ENCODE peak calls at places on chromosomes 11 and 22, in four cellular contexts. C is T1000, I is neuronal stem cell, X is KG1. Y is an unnamed sample.

GRCh38 chr22:29700949-29701927 is 18.6 kb upstream of the CABP7 start:
- DNase-seq in C (peak; percentile 27), I (no peak), X (peak; percentile 10), Y (no peak)

GRCh38 chr11:44309483-44310197 is at the start of gene ALX4:
- DNase-seq in C (peak; percentile 55), I (no peak), X (no peak), Y (peak; percentile 32)

GRCh38 chr11:101576536-101576935 is 7.3 kb downstream of the TRPC6 start:
- DNase-seq in C (no peak), I (no peak), X (no peak), Y (no peak)

GRCh38 chr22:45785458-45785857 is 113.8 kb downstream of the ATXN10 start:
- DNase-seq in C (no peak), I (no peak), X (no peak), Y (no peak)

GRCh38 chr11:80846979-80847378 is 1406.1 kb upstream of the TENM4 start:
- DNase-seq in C (no peak), I (no peak), X (no peak), Y (no peak)

GRCh38 chr11:35418847-35419712 is at the start of gene SLC1A2:
- DNase-seq in C (no peak), I (peak; percentile 51), X (no peak), Y (no peak)

GRCh38 chr11:71071736-71072509 is 180.5 kb downstream of the SHANK2 start:
- DNase-seq in C (no peak), I (no peak), X (no peak), Y (no peak)

GRCh38 chr11:116217006-116217405 is 555.8 kb downstream of the BUD13 start:
- DNase-seq in C (no peak), I (no peak), X (peak; percentile 2), Y (peak; percentile 10)

GRCh38 chr11:30545507-30545906 is 40.6 kb downstream of the MPPED2 start:
- DNase-seq in C (no peak), I (no peak), X (no peak), Y (no peak)

GRCh38 chr11:116691779-116692178 is 81.0 kb downstream of the BUD13 start:
- DNase-seq in C (no peak), I (peak; percentile 56), X (peak; percentile 16), Y (peak; percentile 31)

GRCh38 chr11:23398052-23398451 is 537.8 kb upstream of the CCDC179 start:
- DNase-seq in C (no peak), I (no peak), X (no peak), Y (no peak)

GRCh38 chr11:69746780-69747742 is 28.1 kb downstream of the FGF4 start:
- DNase-seq in C (no peak), I (no peak), X (no peak), Y (no peak)

GRCh38 chr11:19803506-19803998 is 90.9 kb downstream of the NAV2 start:
- DNase-seq in C (no peak), I (no peak), X (no peak), Y (no peak)

GRCh38 chr11:66950113-66950535 is 8.1 kb downstream of the PC start:
- DNase-seq in C (peak; percentile 73), I (no peak), X (no peak), Y (no peak)

GRCh38 chr11:96827164-96827563 is 437.4 kb downstream of the JRKL start:
- DNase-seq in C (no peak), I (peak; percentile 11), X (no peak), Y (no peak)

GRCh38 chr11:12623869-12624268 is 50.4 kb upstream of the TEAD1 start:
- DNase-seq in C (no peak), I (no peak), X (no peak), Y (no peak)

GRCh38 chr11:61254403-61255025 is 13.5 kb downstream of the PGA5 start:
- DNase-seq in C (no peak), I (peak; percentile 48), X (peak; percentile 64), Y (peak; percentile 43)

GRCh38 chr11:7703785-7704184 is 2.5 kb downstream of the OVCH2 start:
- DNase-seq in C (no peak), I (no peak), X (no peak), Y (no peak)

GRCh38 chr22:43643362-43643761 is 168.7 kb downstream of the EFCAB6 start:
- DNase-seq in C (no peak), I (no peak), X (no peak), Y (no peak)

GRCh38 chr11:20518323-20518834 is 81.0 kb upstream of the SLC6A5 start:
- DNase-seq in C (no peak), I (no peak), X (no peak), Y (no peak)

GRCh38 chr11:58796333-58797049 is 48.0 kb downstream of the GLYATL2 start:
- DNase-seq in C (no peak), I (no peak), X (no peak), Y (no peak)

GRCh38 chr22:42780070-42780540 is 59.4 kb upstream of the A4GALT start:
- DNase-seq in C (peak; percentile 54), I (peak; percentile 89), X (peak; percentile 78), Y (peak; percentile 73)

GRCh38 chr22:38072322-38073149 is 11.4 kb downstream of the SLC16A8 start:
- DNase-seq in C (no peak), I (no peak), X (no peak), Y (no peak)